ENCODE peak calls at places on chromosomes 6 and 20, in eight cellular contexts. Z is transverse colon, T is suprapubic skin, A is fibroblast of lung, G is mucosa of descending colon, E is mesothelial cell of epicardium, F is neural crest cell, R is GM23338. O is an unnamed sample.

GRCh38 chr20:57615472-57615855 is 4.8 kb downstream of the ZBP1 start:
- DNase-seq in Z (no peak), T (no peak), A (no peak), G (no peak), E (no peak), F (no peak), R (no peak), O (peak)

GRCh38 chr6:158026901-158027589 is 45.4 kb downstream of the SYNJ2 start:
- DNase-seq in Z (no peak), T (no peak), A (no peak), G (no peak), E (no peak), F (no peak), R (no peak), O (no peak)

GRCh38 chr6:150088481-150089154 is 19.7 kb upstream of the ULBP3 start:
- DNase-seq in Z (no peak), T (no peak), A (no peak), G (no peak), E (no peak), F (no peak), R (no peak), O (no peak)

GRCh38 chr20:64070244-64070993 is 7.4 kb downstream of the TCEA2 start:
- DNase-seq in Z (no peak), T (no peak), A (no peak), G (no peak), E (no peak), F (no peak), R (no peak), O (no peak)

GRCh38 chr20:31908016-31908415 is 37.6 kb downstream of the TTLL9 start:
- DNase-seq in Z (no peak), T (no peak), A (no peak), G (no peak), E (no peak), F (no peak), R (no peak), O (no peak)

GRCh38 chr6:30754631-30755030 is 10.3 kb upstream of the IER3 start:
- DNase-seq in Z (no peak), T (no peak), A (peak), G (no peak), E (no peak), F (no peak), R (no peak), O (no peak)

GRCh38 chr20:1402149-1402548 is 9.3 kb upstream of the FKBP1A start:
- DNase-seq in Z (no peak), T (no peak), A (peak), G (no peak), E (no peak), F (no peak), R (no peak), O (peak)

GRCh38 chr6:132675749-132676148 is 16.8 kb upstream of the TAAR1 start:
- DNase-seq in Z (no peak), T (no peak), A (no peak), G (no peak), E (no peak), F (no peak), R (no peak), O (no peak)

GRCh38 chr6:142088858-142089216 is 43.9 kb upstream of the GJE1 start:
- DNase-seq in Z (no peak), T (no peak), A (peak), G (no peak), E (no peak), F (no peak), R (peak), O (no peak)

GRCh38 chr20:35615667-35616464 is at the start of gene SPAG4:
- DNase-seq in Z (peak), T (peak), A (peak), G (peak), E (peak), F (peak), R (peak), O (peak)

GRCh38 chr6:146481527-146481926 is 62.1 kb upstream of the RAB32 start:
- DNase-seq in Z (no peak), T (no peak), A (no peak), G (no peak), E (no peak), F (no peak), R (no peak), O (no peak)

DNA sequence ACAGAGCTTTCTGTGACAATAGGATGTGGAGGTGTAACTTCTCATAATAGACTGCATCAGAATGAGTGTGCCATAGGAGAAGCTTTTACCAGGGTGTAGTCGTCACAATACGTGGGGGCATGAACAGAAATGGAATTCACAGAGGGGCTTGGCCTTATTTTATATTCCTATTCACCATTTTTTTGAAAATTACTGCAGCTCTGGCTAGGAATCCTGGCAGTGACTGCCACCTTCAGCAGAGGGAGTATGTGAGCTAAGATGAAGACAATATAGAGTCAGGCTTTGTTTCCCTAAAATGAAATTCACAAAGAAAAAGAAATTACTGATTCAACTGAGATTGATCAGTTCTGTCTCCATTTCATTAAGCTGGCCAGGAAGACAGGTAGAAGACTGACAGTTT is 13.9 kb downstream of the TOMM6 start:
- DNase-seq in Z (no peak), T (no peak), A (peak), G (no peak), E (no peak), F (no peak), R (peak), O (no peak)
- TF ChIP-seq CTCF in Z (no peak), T (no peak), A (peak), G (no peak), E (peak), F (peak), R (peak), O (peak)

GRCh38 chr6:13447949-13448724 is 39.3 kb downstream of the GFOD1 start:
- DNase-seq in Z (no peak), T (no peak), A (no peak), G (no peak), E (no peak), F (no peak), R (no peak), O (no peak)
- TF ChIP-seq CTCF in Z (no peak), T (no peak), A (no peak), G (no peak), E (no peak), F (no peak), R (no peak), O (no peak)

GRCh38 chr6:36319436-36319762 is 17.3 kb downstream of the BNIP5 start:
- DNase-seq in Z (peak), T (no peak), A (no peak), G (peak), E (no peak), F (no peak), R (no peak), O (no peak)
- TF ChIP-seq CTCF in Z (peak), T (no peak), A (no peak), G (no peak), E (no peak), F (no peak), R (no peak), O (no peak)

GRCh38 chr6:129502261-129502660 is 207.7 kb downstream of the ARHGAP18 start:
- DNase-seq in Z (no peak), T (no peak), A (peak), G (no peak), E (no peak), F (no peak), R (no peak), O (no peak)

GRCh38 chr6:129501401-129502051 is 208.5 kb downstream of the ARHGAP18 start:
- DNase-seq in Z (peak), T (no peak), A (peak), G (no peak), E (no peak), F (no peak), R (peak), O (no peak)

GRCh38 chr6:129499871-129500219 is 210.1 kb downstream of the ARHGAP18 start:
- DNase-seq in Z (no peak), T (no peak), A (no peak), G (no peak), E (no peak), F (no peak), R (no peak), O (no peak)

GRCh38 chr6:129498950-129499870 is 210.8 kb downstream of the ARHGAP18 start:
- DNase-seq in Z (no peak), T (no peak), A (peak), G (peak), E (no peak), F (no peak), R (peak), O (no peak)

GRCh38 chr6:129500958-129501381 is 209.0 kb downstream of the ARHGAP18 start:
- DNase-seq in Z (no peak), T (no peak), A (peak), G (no peak), E (no peak), F (peak), R (peak), O (no peak)
- TF ChIP-seq CTCF in Z (no peak), T (no peak), A (peak), G (no peak), E (peak), F (peak), R (peak), O (peak)

GRCh38 chr20:43388267-43389081 is 69.2 kb upstream of the SRSF6 start:
- DNase-seq in Z (no peak), T (no peak), A (peak), G (no peak), E (no peak), F (no peak), R (no peak), O (no peak)

GRCh38 chr20:43387737-43388136 is 70.0 kb upstream of the SRSF6 start:
- DNase-seq in Z (no peak), T (no peak), A (no peak), G (no peak), E (no peak), F (no peak), R (no peak), O (no peak)

GRCh38 chr20:43389231-43389630 is 68.5 kb upstream of the SRSF6 start:
- DNase-seq in Z (no peak), T (no peak), A (no peak), G (no peak), E (no peak), F (no peak), R (no peak), O (no peak)

GRCh38 chr20:43392561-43392960 is 65.1 kb upstream of the SRSF6 start:
- DNase-seq in Z (no peak), T (no peak), A (no peak), G (no peak), E (no peak), F (no peak), R (no peak), O (peak)

DNA sequence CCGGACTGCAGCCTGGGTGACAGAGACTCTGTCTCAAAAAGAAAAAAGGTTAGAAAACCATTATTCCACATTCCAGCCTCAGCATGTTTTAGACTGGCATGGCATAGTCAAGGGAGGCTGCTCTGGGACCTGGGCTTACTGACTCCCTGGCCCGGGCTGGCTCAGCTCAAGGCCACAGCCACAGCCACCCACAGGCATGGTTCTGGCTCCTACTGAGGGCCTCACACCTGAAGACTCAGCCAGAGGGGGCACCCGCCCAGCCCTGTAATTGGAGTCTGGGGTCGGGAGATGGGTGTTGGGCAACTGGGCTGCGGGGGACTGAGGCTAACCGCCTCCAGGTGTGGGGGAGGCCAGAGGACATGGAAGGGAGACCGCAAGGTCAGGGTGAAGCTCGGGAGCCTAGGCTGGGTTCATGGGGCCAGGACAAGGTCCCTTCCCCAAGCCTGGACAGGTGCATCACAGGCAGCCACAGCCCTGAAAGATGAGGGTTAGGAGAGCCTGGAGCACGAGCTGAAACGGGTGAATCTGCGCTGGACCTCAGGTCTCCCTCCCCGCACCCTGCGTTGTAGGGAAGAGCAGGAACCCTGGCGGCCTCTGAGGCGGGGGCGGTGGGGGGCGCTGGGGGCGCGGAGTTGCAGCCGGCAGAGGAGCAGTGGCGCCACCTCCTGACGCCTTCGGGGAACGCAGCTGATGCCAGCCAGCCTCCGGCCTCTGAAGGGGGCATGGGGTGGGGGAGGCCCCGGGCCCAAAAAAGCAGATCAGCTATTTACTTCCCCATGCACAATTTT is 67.7 kb upstream of the SRSF6 start:
- DNase-seq in Z (no peak), T (no peak), A (no peak), G (no peak), E (no peak), F (peak), R (no peak), O (no peak)
- TF ChIP-seq CTCF in Z (no peak), T (no peak), A (peak), G (no peak), E (peak), F (peak), R (no peak), O (peak)

GRCh38 chr20:52001999-52002666 is 189.4 kb downstream of the ZFP64 start:
- DNase-seq in Z (no peak), T (no peak), A (peak), G (no peak), E (no peak), F (no peak), R (peak), O (no peak)
- TF ChIP-seq CTCF in Z (no peak), T (no peak), A (peak), G (no peak), E (no peak), F (peak), R (peak), O (peak)

DNA sequence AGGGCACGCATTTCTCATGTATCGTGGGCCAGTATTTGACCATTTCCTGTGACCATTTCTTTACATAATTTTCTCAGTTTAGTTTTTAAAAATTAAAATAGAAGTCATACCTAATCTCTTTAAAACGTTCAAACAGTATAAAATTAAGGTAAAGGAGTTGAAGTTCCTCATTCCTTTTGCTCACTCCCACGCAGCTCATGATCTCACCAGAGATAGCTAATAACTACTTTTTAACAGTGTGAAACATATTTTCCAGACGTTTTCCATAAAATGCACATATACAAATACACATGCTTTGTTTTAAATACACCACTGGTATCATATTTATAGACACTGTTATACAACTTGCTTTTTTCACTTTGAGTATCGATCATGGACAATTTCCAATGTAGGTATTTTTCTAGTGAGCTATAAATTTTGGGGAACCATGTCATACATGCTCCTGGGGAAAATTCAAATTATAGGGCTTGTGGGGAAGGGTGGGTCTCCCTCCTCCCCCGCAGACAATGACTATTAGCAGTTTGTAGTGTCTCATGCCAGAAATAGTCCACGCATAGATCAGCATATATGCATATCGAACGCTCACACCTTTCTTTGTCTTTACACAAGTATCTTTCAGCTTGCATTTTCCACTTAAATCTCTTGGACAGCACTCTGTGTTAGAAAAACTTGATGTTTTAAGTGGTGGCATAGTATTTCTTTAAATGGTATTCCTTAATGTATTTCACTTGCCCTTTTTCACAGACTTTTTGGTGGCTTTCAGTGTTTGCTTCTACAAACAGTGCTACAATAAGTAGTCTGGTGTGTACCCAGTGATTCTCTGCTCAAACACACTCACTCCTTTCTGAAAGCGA is 145.5 kb upstream of the ZNF217 start:
- DNase-seq in Z (no peak), T (no peak), A (peak), G (no peak), E (no peak), F (no peak), R (no peak), O (no peak)
- TF ChIP-seq CTCF in Z (no peak), T (no peak), A (no peak), G (no peak), E (no peak), F (no peak), R (no peak), O (no peak)

O was measured in osteocyte.